ENCODE peak calls at places on chromosomes 11 and 22, in four cellular contexts. One of them, this sample, is unnamed.

GRCh38 chr11:114399903-114400221 is 449 bp downstream of the C11orf71 start:
- DNase-seq in CD8-positive, alpha-beta T cell: no peak
- DNase-seq in psoas muscle: peak
- DNase-seq in CD4-positive, alpha-beta T cell: no peak
- DNase-seq in this sample: peak

GRCh38 chr11:72067266-72067665 is 13.1 kb downstream of the NUMA1 start:
- DNase-seq in CD8-positive, alpha-beta T cell: no peak
- DNase-seq in psoas muscle: no peak
- DNase-seq in CD4-positive, alpha-beta T cell: no peak
- DNase-seq in this sample: no peak

GRCh38 chr11:15118431-15118830 is 3.7 kb downstream of the INSC start:
- DNase-seq in CD8-positive, alpha-beta T cell: no peak
- DNase-seq in psoas muscle: no peak
- DNase-seq in CD4-positive, alpha-beta T cell: no peak
- DNase-seq in this sample: no peak

GRCh38 chr11:507727-508515 is 879 bp upstream of the RNH1 start:
- DNase-seq in CD8-positive, alpha-beta T cell: no peak
- DNase-seq in psoas muscle: no peak
- DNase-seq in CD4-positive, alpha-beta T cell: no peak
- DNase-seq in this sample: no peak

GRCh38 chr11:134126197-134126822 is 57.4 kb downstream of the JAM3 start:
- DNase-seq in CD8-positive, alpha-beta T cell: peak
- DNase-seq in psoas muscle: no peak
- DNase-seq in CD4-positive, alpha-beta T cell: no peak
- DNase-seq in this sample: no peak

GRCh38 chr22:33883561-33883960 is 36.7 kb downstream of the LARGE1 start:
- DNase-seq in CD8-positive, alpha-beta T cell: no peak
- DNase-seq in psoas muscle: peak
- DNase-seq in CD4-positive, alpha-beta T cell: no peak
- DNase-seq in this sample: no peak

GRCh38 chr22:28907311-28908008 is 24.1 kb downstream of the ZNRF3 start:
- DNase-seq in CD8-positive, alpha-beta T cell: no peak
- DNase-seq in psoas muscle: no peak
- DNase-seq in CD4-positive, alpha-beta T cell: no peak
- DNase-seq in this sample: no peak

GRCh38 chr22:28051787-28052356 is 132.8 kb upstream of the PITPNB start:
- DNase-seq in CD8-positive, alpha-beta T cell: peak
- DNase-seq in psoas muscle: peak
- DNase-seq in CD4-positive, alpha-beta T cell: no peak
- DNase-seq in this sample: peak

GRCh38 chr22:43407591-43407990 is 4.2 kb upstream of the MPPED1 start:
- DNase-seq in CD8-positive, alpha-beta T cell: no peak
- DNase-seq in psoas muscle: no peak
- DNase-seq in CD4-positive, alpha-beta T cell: no peak
- DNase-seq in this sample: no peak

GRCh38 chr11:11984563-11984962 is 23.9 kb downstream of the DKK3 start:
- DNase-seq in CD8-positive, alpha-beta T cell: no peak
- DNase-seq in psoas muscle: no peak
- DNase-seq in CD4-positive, alpha-beta T cell: no peak
- DNase-seq in this sample: no peak

GRCh38 chr11:79193663-79194062 is 247.2 kb downstream of the TENM4 start:
- DNase-seq in CD8-positive, alpha-beta T cell: no peak
- DNase-seq in psoas muscle: no peak
- DNase-seq in CD4-positive, alpha-beta T cell: no peak
- DNase-seq in this sample: no peak

DNA sequence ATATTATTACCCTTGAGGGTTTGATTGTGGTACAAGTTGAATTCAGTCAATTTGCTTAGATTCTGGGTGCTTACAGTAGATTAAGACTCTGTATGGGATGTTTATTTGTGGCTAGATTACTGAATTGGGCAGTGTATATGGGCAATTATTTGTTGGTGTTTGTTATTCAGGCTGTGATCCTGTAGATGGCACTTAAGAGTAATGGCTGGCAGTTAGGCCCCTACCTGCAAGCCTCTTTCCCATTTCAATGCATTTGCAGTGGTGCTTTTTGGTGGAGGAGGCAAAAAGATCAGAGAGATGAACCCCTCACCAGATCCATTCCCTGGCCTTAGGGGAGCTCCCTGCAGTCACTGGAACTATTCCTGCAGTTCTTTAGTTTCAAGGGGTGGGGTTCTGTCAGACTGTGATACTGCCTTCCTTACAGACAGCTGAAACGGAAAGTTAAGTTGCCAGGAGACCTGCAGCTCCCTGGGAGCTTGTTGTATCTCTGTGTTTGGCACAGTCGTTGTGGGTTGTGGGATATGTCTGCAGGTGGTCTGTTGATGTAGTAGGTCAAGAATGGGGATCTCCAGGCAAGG is 199.5 kb downstream of the AASDHPPT start:
- DNase-seq in CD8-positive, alpha-beta T cell: no peak
- DNase-seq in psoas muscle: no peak
- DNase-seq in CD4-positive, alpha-beta T cell: no peak
- DNase-seq in this sample: no peak
- TF ChIP-seq CTCF in CD8-positive, alpha-beta T cell: no peak
- TF ChIP-seq CTCF in psoas muscle: no peak
- TF ChIP-seq CTCF in CD4-positive, alpha-beta T cell: no peak
- TF ChIP-seq CTCF in this sample: peak

DNA sequence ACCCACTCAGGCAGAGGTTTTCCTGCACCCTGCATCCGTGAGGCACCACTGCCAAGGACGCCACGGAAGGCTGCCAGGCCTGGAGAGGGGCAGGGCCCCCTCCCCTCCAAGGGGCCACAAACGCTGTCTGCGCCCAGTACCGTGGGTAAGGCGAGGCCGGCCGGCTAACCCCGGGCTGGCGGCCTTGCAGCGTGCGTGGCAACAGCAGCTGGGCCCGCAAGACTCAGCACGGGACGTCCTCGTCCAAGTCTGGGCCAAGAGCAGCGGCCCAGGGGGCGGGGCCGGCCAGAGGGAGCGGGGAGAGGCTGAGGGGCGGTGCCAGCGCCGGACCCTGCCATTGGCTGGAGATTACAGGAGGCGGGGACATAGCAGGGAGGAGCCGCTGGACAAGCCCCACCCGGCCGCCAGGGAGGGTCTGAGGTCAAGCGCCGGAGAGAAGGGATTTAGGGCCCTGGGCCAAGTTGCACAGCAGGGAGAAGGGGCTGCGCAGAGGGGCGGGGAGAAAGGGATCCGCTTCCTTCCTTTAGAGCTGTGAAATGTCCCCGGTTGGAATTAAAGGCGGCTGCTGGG is 16.0 kb downstream of the SLC43A1 start:
- DNase-seq in CD8-positive, alpha-beta T cell: peak
- DNase-seq in psoas muscle: peak
- DNase-seq in CD4-positive, alpha-beta T cell: no peak
- DNase-seq in this sample: peak
- TF ChIP-seq CTCF in CD8-positive, alpha-beta T cell: no peak
- TF ChIP-seq CTCF in psoas muscle: no peak
- TF ChIP-seq CTCF in CD4-positive, alpha-beta T cell: no peak
- TF ChIP-seq CTCF in this sample: no peak

DNA sequence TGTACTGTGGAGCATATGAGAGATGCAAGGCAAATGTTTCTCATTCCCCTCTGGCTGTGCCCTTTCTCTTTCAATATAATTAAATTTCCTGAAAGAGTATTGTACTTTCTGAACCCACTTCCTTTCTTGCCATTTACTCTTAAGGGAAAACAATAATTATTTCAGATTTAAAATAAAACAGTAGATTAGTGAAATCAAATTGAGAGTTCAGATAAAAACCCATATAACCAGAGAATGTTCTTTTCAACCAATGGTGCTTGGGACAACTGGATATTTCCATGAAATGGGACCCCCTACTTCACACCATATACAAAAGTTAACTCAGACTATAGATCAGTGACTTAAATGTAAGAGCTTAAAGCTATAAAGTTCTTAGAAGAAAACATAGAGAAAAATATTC is 26.1 kb upstream of the DLAT start:
- DNase-seq in CD8-positive, alpha-beta T cell: no peak
- DNase-seq in psoas muscle: no peak
- DNase-seq in CD4-positive, alpha-beta T cell: no peak
- DNase-seq in this sample: no peak
- TF ChIP-seq CTCF in CD8-positive, alpha-beta T cell: no peak
- TF ChIP-seq CTCF in psoas muscle: no peak
- TF ChIP-seq CTCF in CD4-positive, alpha-beta T cell: no peak
- TF ChIP-seq CTCF in this sample: no peak

GRCh38 chr22:37334859-37335818 is 52.8 kb downstream of the CYTH4 start:
- DNase-seq in CD8-positive, alpha-beta T cell: no peak
- DNase-seq in psoas muscle: no peak
- DNase-seq in CD4-positive, alpha-beta T cell: no peak
- DNase-seq in this sample: no peak
- TF ChIP-seq CTCF in CD8-positive, alpha-beta T cell: no peak
- TF ChIP-seq CTCF in psoas muscle: no peak
- TF ChIP-seq CTCF in CD4-positive, alpha-beta T cell: no peak
- TF ChIP-seq CTCF in this sample: peak

DNA sequence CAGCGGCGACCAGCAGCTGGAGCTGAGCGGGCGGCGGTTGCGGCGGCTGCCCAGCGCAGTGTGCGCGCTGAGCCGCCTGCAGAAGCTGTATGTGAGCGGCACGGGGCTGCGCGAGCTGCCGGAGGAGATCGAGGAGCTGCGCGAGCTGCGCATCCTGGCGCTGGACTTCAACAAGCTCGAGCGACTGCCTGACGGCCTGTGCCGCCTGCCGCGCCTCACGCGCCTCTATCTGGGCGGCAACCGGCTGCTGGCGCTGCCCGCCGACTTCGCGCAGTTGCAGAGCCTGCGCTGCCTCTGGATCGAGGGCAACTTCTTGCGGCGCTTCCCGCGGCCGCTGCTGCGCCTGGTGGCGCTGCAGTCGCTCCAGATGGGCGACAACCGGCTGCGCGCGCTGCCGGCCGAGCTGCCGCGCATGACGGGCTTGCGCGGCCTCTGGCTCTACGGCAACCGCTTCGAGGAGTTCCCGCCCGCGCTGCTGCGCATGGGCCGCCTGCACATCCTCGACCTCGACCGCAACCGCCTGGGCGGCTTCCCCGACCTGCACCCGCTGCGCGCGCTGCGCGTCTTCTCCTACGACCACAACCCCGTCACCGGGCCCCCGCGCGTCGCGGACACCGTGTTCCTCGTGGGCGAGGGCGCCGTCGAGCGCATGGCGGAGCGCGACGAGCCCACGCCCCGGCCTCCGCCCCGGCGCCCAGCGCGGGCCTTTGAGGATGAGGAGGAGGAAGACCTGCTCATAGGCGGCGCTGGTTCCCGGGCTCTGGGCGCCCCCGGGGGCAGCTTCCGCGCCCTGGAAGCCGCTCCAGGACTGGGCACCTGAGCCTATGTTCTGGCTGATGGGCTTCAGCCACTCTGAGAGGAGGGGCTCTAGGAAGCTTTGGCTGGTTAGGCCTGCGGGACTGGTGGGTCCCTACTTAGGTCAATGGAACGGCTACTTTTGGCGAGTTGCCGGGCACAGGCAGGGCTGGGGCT is 795 bp downstream of the LRRC10B start:
- DNase-seq in CD8-positive, alpha-beta T cell: peak
- DNase-seq in psoas muscle: peak
- DNase-seq in CD4-positive, alpha-beta T cell: peak
- DNase-seq in this sample: peak
- TF ChIP-seq CTCF in CD8-positive, alpha-beta T cell: no peak
- TF ChIP-seq CTCF in psoas muscle: peak
- TF ChIP-seq CTCF in CD4-positive, alpha-beta T cell: no peak
- TF ChIP-seq CTCF in this sample: peak

DNA sequence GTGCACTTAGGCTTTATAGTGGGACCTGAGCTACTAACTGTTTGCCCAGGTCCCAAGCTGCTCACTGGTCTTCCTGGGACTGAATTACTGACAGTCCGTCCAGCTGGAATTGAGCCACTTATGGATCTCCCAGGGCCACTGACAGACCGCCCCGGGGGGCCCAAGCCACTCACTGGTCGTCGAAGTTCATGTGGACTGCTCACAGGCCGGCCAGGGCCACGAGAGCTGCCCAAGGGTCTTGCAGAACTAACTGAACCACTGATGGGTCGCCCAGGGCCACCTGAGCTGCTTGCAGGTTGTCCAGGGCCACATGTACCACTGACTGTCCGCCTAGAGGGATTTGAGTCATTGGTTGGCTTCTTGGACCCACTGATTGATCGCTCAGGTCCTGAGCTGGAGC is 15.1 kb downstream of the MISFA start:
- DNase-seq in CD8-positive, alpha-beta T cell: no peak
- DNase-seq in psoas muscle: no peak
- DNase-seq in CD4-positive, alpha-beta T cell: no peak
- DNase-seq in this sample: no peak
- TF ChIP-seq CTCF in CD8-positive, alpha-beta T cell: no peak
- TF ChIP-seq CTCF in psoas muscle: no peak
- TF ChIP-seq CTCF in CD4-positive, alpha-beta T cell: no peak
- TF ChIP-seq CTCF in this sample: no peak

GRCh38 chr22:37160037-37160436 is 10.3 kb upstream of the IL2RB start:
- DNase-seq in CD8-positive, alpha-beta T cell: no peak
- DNase-seq in psoas muscle: no peak
- DNase-seq in CD4-positive, alpha-beta T cell: no peak
- DNase-seq in this sample: no peak
- TF ChIP-seq CTCF in CD8-positive, alpha-beta T cell: no peak
- TF ChIP-seq CTCF in psoas muscle: no peak
- TF ChIP-seq CTCF in CD4-positive, alpha-beta T cell: no peak
- TF ChIP-seq CTCF in this sample: no peak

DNA sequence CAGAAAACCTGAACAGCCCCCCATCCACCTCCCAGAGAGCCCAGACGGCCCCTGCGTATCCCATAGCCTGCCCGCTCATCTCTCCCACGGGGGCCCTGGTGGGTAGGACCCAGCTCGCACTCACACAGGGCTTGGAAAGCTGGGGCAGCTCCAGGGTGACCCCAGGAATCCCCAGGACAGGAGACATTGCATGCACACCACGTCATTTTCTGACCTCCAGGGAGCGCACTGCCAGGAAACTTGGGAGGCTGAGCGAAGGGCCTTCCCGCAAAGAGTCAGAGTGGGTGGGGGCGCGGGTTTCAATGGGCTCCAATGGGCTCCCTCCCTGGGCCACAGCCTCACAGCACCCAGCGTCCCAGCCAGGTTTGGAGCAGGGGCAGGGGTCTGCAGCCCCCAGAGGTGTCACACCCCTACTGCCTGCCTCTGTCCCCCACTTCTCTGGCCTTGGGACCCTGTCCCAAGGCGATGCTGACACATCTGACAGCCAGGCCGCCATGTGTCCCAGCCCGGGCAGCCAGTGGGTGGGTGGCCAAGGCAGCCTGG is 8.2 kb upstream of the SYT8 start:
- DNase-seq in CD8-positive, alpha-beta T cell: no peak
- DNase-seq in psoas muscle: peak
- DNase-seq in CD4-positive, alpha-beta T cell: no peak
- DNase-seq in this sample: no peak
- TF ChIP-seq CTCF in CD8-positive, alpha-beta T cell: no peak
- TF ChIP-seq CTCF in psoas muscle: no peak
- TF ChIP-seq CTCF in CD4-positive, alpha-beta T cell: no peak
- TF ChIP-seq CTCF in this sample: no peak